ENCODE peak calls at places on chromosomes 11 and 22, in nine cellular contexts. O, F, H, A, N, Q, S, K and C are unnamed samples.

GRCh38 chr22:35568751-35569725 is 28.4 kb downstream of the RASD2 start:
- DNase-seq in O (peak), F (peak), H (no peak), A (no peak), N (no peak), Q (no peak), S (no peak), K (no peak), C (peak)

GRCh38 chr11:76700177-76701100 is 29.9 kb upstream of the LRRC32 start:
- DNase-seq in O (peak), F (peak), H (peak), A (peak), N (peak), Q (peak), S (no peak), K (no peak), C (peak)

GRCh38 chr22:26143801-26144325 is 25.4 kb upstream of the SEZ6L start:
- DNase-seq in O (no peak), F (no peak), H (no peak), A (no peak), N (no peak), Q (no peak), S (no peak), K (no peak), C (no peak)

GRCh38 chr11:84906995-84907394 is 720.1 kb downstream of the DLG2 start:
- DNase-seq in O (peak), F (peak), H (peak), A (no peak), N (no peak), Q (peak), S (no peak), K (no peak), C (peak)

GRCh38 chr11:117771197-117771596 is 25.8 kb downstream of the DSCAML1 start:
- DNase-seq in O (no peak), F (no peak), H (no peak), A (no peak), N (no peak), Q (no peak), S (no peak), K (no peak), C (no peak)

GRCh38 chr22:48106715-48107259 is 1344.3 kb downstream of the TBC1D22A start:
- DNase-seq in O (no peak), F (no peak), H (no peak), A (no peak), N (no peak), Q (no peak), S (no peak), K (no peak), C (no peak)

GRCh38 chr11:118304227-118304808 is at the start of gene CD3E:
- DNase-seq in O (no peak), F (no peak), H (no peak), A (no peak), N (no peak), Q (no peak), S (no peak), K (no peak), C (no peak)

GRCh38 chr11:109364851-109365250 is 57.1 kb upstream of the C11orf87 start:
- DNase-seq in O (no peak), F (no peak), H (no peak), A (no peak), N (no peak), Q (no peak), S (no peak), K (no peak), C (no peak)

GRCh38 chr11:77661670-77662069 is 24.1 kb upstream of the CLNS1A start:
- DNase-seq in O (no peak), F (no peak), H (no peak), A (no peak), N (no peak), Q (no peak), S (no peak), K (no peak), C (no peak)

GRCh38 chr11:33912405-33913361 is 20.8 kb upstream of the LMO2 start:
- DNase-seq in O (peak), F (peak), H (peak), A (peak), N (peak), Q (peak), S (peak), K (peak), C (peak)

GRCh38 chr22:19514831-19515565 is 9.2 kb downstream of the CLDN5 start:
- DNase-seq in O (peak), F (no peak), H (no peak), A (no peak), N (no peak), Q (peak), S (no peak), K (no peak), C (peak)
- H3K4me3 ChIP-seq in O (no peak), F (no peak), H (no peak), A (no peak), N (no peak), Q (no peak), S (no peak), K (no peak), C (no peak)

DNA sequence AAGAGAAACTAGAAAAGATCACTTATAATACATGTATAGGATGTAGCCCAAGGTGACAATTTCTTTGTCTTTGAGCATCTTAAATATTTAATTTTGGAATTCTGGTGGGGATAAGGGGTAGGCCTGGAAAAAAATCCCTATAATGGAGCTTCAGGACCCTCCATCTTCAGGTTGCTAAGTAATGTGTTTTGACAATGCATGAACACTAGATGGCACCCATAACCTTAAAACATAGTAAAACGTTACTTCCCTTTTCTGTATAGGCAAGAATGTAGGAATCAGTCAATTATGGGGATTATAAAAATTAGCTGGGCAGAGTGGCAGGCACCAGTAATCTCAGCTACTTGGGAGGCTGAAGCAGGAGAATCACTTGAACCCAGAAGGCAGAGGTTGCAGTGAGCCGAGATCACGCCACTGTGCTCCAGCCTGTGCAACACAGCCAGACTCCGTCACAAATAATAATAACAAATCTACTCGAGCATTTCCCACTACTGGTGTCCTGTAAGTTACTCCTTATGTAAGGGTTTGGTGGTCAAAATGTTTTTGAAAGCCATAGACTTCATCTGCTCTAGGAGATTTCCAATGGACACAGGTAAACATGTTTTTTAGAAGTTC is 541.9 kb upstream of the CCDC90B start:
- DNase-seq in O (peak), F (peak), H (no peak), A (peak), N (peak), Q (peak), S (no peak), K (no peak), C (peak)
- TF ChIP-seq CTCF in O (peak), F (peak), H (peak), A (peak), N (peak), Q (peak), S (peak), K (peak), C (peak)

GRCh38 chr22:17777005-17777716 is 2.9 kb upstream of the BID start:
- DNase-seq in O (no peak), F (no peak), H (no peak), A (no peak), N (peak), Q (no peak), S (peak), K (peak), C (no peak)
- H3K4me3 ChIP-seq in O (no peak), F (no peak), H (no peak), A (no peak), N (peak), Q (no peak), S (peak), K (peak), C (no peak)

GRCh38 chr22:44199866-44200265 is 19.1 kb downstream of the PARVG start:
- DNase-seq in O (no peak), F (no peak), H (no peak), A (no peak), N (no peak), Q (no peak), S (no peak), K (no peak), C (no peak)
- TF ChIP-seq CTCF in O (no peak), F (no peak), H (no peak), A (no peak), N (no peak), Q (no peak), S (no peak), K (no peak), C (no peak)

DNA sequence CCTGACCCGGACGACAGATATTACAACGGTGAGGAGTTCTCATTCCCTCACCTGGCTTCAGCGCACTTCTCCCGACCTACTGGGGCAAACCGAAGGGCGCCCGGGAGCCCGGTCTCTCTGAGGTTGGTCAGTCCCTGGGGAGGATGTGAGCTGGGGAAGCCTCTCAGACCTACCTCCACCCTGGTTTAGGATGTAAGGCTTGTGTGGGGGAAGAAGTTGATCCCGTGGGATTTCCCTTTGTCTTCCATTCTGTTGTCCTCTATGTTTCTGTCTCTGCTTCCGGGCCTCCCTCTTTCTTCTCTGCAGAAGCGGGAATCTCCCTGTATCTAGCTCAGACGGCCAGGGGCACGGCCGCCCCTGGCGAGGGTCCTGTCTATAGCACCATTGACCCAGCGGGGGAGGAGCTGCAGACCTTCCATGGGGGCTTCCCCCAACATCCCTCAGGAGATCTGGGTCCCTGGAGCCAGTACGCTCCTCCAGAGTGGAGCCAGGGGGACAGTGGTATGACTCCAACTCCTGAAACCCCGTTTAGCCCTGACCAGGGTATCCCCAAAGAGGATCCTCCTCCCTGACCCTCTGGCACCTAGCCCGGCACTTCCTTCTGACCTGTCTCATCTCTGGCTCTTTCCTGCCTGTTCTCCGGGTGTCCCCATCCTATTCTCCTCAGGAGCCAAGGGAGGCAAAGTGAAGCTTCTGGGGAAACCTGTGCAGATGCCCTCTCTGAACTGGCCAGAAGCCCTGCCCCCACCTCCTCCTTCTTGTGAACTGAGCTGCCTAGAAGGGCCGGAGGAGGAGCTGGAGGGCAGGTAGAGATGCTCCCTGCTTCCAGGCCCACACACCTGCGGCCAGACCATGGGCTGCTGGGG is 12.6 kb downstream of the ROBO3 start:
- DNase-seq in O (no peak), F (no peak), H (no peak), A (no peak), N (no peak), Q (no peak), S (no peak), K (no peak), C (no peak)
- H3K4me3 ChIP-seq in O (peak), F (peak), H (peak), A (no peak), N (no peak), Q (peak), S (peak), K (no peak), C (peak)